ENCODE peak calls at places on chromosomes 2 and 18, in five cellular contexts. C is omental fat pad, T is tibial nerve, Q is B cell, R is cardiac muscle cell. H is an unnamed sample.

GRCh38 chr2:168231609-168232241 is 15.7 kb downstream of the STK39 start:
- DNase-seq in Q (no peak), T (no peak), C (no peak), R (no peak), H (no peak)

GRCh38 chr2:120625865-120626560 is 109.7 kb upstream of the GLI2 start:
- DNase-seq in R (no peak), T (no peak), Q (no peak), C (no peak), H (no peak)

GRCh38 chr2:46844443-46844842 is 71.2 kb downstream of the MCFD2 start:
- DNase-seq in R (no peak), Q (no peak), T (no peak), C (no peak), H (no peak)

GRCh38 chr18:54740146-54740844 is 88.0 kb upstream of the RAB27B start:
- DNase-seq in T (no peak), Q (no peak), R (peak; percentile 45), C (no peak), H (no peak)

GRCh38 chr2:10755621-10756020 is 34.2 kb downstream of the ATP6V1C2 start:
- DNase-seq in Q (no peak), R (no peak), T (no peak), C (no peak), H (no peak)

GRCh38 chr18:21243041-21243431 is 1.0 kb downstream of the GREB1L start:
- DNase-seq in Q (no peak), C (no peak), R (peak; percentile 10), T (no peak), H (no peak)

GRCh38 chr2:101006065-101006715 is 4.1 kb downstream of the RPL31 start:
- DNase-seq in T (no peak), R (no peak), Q (no peak), C (no peak), H (no peak)

GRCh38 chr18:44589709-44590108 is 91.0 kb upstream of the SETBP1 start:
- DNase-seq in C (no peak), T (no peak), R (peak; percentile 63), Q (no peak), H (no peak)

GRCh38 chr18:70454705-70455322 is 166.0 kb downstream of the SOCS6 start:
- DNase-seq in R (peak; percentile 82), Q (peak; percentile 30), T (no peak), C (no peak), H (no peak)

GRCh38 chr2:119366161-119366648 is 429 bp downstream of the C2orf76 start:
- DNase-seq in R (peak; percentile 32), T (no peak), Q (no peak), C (no peak), H (no peak)

GRCh38 chr2:53087282-53087882 is 680.2 kb upstream of the CHAC2 start:
- DNase-seq in C (no peak), R (peak; percentile 38), T (no peak), Q (no peak), H (no peak)

GRCh38 chr18:65298422-65298821 is 452.4 kb upstream of the CDH7 start:
- DNase-seq in T (no peak), R (no peak), Q (no peak), C (no peak), H (no peak)
- TF ChIP-seq CTCF in T (no peak), R (no peak), Q (no peak), C (no peak), H (no peak)

DNA sequence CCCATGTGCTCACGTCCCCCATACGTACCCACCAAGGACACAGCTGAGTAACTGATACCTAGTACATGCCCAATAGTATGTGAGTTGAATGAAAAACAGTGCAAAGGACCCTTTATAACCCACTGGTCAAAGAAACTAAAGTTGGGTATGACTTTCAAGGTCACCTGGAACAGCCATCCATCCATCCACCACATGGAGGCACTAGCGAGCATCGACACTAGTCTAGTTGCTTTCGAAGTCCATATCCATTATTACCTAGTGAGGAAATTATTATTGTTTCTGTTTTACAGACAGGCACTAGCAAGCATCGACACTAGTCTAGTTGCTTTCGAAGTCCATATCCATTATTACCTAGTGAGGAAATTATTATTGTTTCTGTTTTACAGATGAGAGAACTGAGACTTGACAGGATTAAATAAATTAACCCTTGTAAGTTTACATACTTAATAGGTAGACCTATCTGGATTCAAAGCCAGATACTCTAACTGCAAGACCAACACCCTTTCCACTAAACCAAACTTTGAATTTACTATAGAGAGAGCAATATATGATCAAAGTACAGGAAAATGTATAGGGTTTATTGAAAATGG is 233.7 kb downstream of the METTL4 start:
- DNase-seq in R (peak; percentile 29), T (no peak), Q (peak; percentile 56), C (no peak), H (no peak)
- TF ChIP-seq CTCF in R (peak; percentile 47), T (peak; percentile 31), Q (peak; percentile 76), C (no peak), H (peak; percentile 37)

GRCh38 chr2:163698857-163699256 is 37.0 kb downstream of the FIGN start:
- DNase-seq in Q (no peak), R (peak; percentile 17), T (no peak), C (no peak), H (no peak)
- TF ChIP-seq CTCF in Q (no peak), R (no peak), T (no peak), C (no peak), H (no peak)

GRCh38 chr18:46464926-46465655 is 191.9 kb downstream of the LOXHD1 start:
- DNase-seq in C (no peak), R (no peak), Q (no peak), T (no peak), H (no peak)
- TF ChIP-seq CTCF in C (no peak), R (peak; percentile 23), Q (no peak), T (no peak), H (no peak)

DNA sequence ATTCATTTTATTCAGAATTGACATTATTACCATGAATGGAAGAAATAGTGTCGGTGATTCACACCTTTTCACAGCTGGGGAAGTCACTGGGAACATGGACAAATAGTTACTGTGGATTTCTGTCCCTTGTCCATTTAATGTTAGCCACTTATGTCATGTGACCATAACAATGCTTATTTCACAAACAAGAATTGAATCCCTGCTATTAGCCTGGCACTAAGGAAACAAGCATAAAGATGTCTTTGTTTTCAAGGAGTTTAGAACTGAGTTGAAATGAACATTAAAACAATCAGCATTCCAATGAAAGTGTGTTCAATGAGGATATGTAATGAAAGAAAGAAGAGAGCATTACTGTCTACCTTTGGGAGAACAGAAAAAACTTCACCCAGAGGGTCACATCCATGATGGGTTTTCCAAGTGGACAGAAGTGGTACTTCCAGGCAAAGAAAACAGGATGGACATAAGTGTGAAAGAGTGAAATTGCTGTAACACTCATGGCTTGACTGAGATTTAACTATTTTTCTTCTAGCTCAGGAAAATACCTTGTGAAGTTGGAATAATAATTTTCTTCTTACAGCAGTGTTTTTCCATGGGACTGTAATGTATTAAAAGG is 324.5 kb upstream of the UBE2E3 start:
- DNase-seq in R (no peak), Q (no peak), C (no peak), T (no peak), H (no peak)
- TF ChIP-seq CTCF in R (peak; percentile 18), Q (no peak), C (no peak), T (peak; percentile 12), H (no peak)

H was measured in natural killer cell.